ENCODE peak calls at places on chromosomes 3 and 15, in eight cellular contexts. C, E, W, Z, A, M, V and B are unnamed samples.

GRCh38 chr3:159637895-159638542 is 350.6 kb upstream of the IL12A start:
- DNase-seq in C (peak; percentile 32), E (no peak), Z (no peak), W (no peak), V (no peak), M (no peak), A (no peak), B (peak; percentile 58)

GRCh38 chr3:195080125-195080524 is 190.8 kb downstream of the XXYLT1 start:
- DNase-seq in E (no peak), Z (no peak), W (no peak), A (no peak), V (no peak), M (no peak), C (no peak), B (no peak)

GRCh38 chr3:64074091-64074490 is 50.8 kb upstream of the PSMD6 start:
- DNase-seq in A (no peak), C (peak; percentile 38), W (peak; percentile 71), Z (no peak), E (no peak), V (no peak), M (no peak), B (peak; percentile 71)

GRCh38 chr15:52682776-52683175 is 3.6 kb upstream of the ATOSA start:
- DNase-seq in E (no peak), A (no peak), V (no peak), C (no peak), M (no peak), W (no peak), Z (peak; percentile 66), B (no peak)

GRCh38 chr15:70059476-70060213 is 38.1 kb downstream of the TLE3 start:
- DNase-seq in W (no peak), A (peak; percentile 27), E (no peak), M (peak; percentile 12), Z (no peak), V (no peak), C (no peak), B (no peak)

GRCh38 chr15:63517202-63517601 is 12.8 kb downstream of the USP3 start:
- DNase-seq in E (no peak), C (no peak), M (no peak), Z (no peak), A (no peak), V (no peak), W (no peak), B (no peak)

GRCh38 chr3:43689166-43689565 is 1.6 kb upstream of the ABHD5 start:
- DNase-seq in Z (no peak), M (no peak), V (no peak), E (no peak), C (no peak), A (no peak), W (no peak), B (no peak)

GRCh38 chr3:126121632-126122031 is 37.7 kb upstream of the SLC41A3 start:
- DNase-seq in A (no peak), C (no peak), W (no peak), Z (no peak), V (no peak), E (no peak), M (no peak), B (no peak)

GRCh38 chr3:157494581-157495281 is 8.5 kb downstream of the VEPH1 start:
- DNase-seq in V (no peak), Z (no peak), M (no peak), E (no peak), C (no peak), A (no peak), W (peak; percentile 51), B (no peak)

GRCh38 chr3:168088106-168088722 is 7.5 kb downstream of the GOLIM4 start:
- DNase-seq in C (no peak), Z (peak; percentile 76), V (no peak), E (peak; percentile 18), M (no peak), A (no peak), W (no peak), B (peak; percentile 21)

GRCh38 chr15:76147906-76148553 is 88.2 kb downstream of the TMEM266 start:
- DNase-seq in A (peak; percentile 63), M (no peak), W (peak; percentile 38), V (no peak), Z (peak; percentile 65), E (peak; percentile 70), C (peak; percentile 15), B (no peak)

GRCh38 chr15:38671675-38672141 is 107.1 kb upstream of the RASGRP1 start:
- DNase-seq in A (no peak), E (no peak), Z (peak; percentile 92), C (no peak), W (no peak), M (no peak), V (no peak), B (peak; percentile 14)

GRCh38 chr3:110430146-110430545 is 641.5 kb upstream of the NECTIN3 start:
- DNase-seq in E (no peak), M (no peak), Z (no peak), A (no peak), W (peak; percentile 1), C (no peak), V (no peak), B (peak; percentile 65)

GRCh38 chr3:157335677-157336076 is 101.0 kb upstream of the PTX3 start:
- DNase-seq in Z (no peak), M (no peak), A (no peak), V (peak; percentile 51), C (peak; percentile 39), W (peak; percentile 72), E (no peak), B (peak; percentile 52)

GRCh38 chr15:90142216-90143175 is 40.2 kb upstream of the IDH2 start:
- DNase-seq in C (no peak), W (no peak), Z (no peak), E (no peak), A (no peak), V (no peak), M (no peak), B (no peak)

GRCh38 chr3:13277860-13278531 is 142.1 kb downstream of the NUP210 start:
- DNase-seq in W (no peak), E (no peak), Z (no peak), V (no peak), A (no peak), C (no peak), M (no peak), B (no peak)

GRCh38 chr3:126525091-126525852 is 1.3 kb downstream of the CHST13 start:
- DNase-seq in Z (no peak), E (no peak), V (no peak), W (no peak), C (no peak), A (no peak), M (no peak), B (no peak)

GRCh38 chr15:101692799-101693198 is 31.5 kb downstream of the TARS3 start:
- DNase-seq in A (no peak), C (no peak), M (no peak), V (no peak), Z (no peak), E (no peak), W (no peak), B (no peak)

GRCh38 chr3:50568947-50569749 is at the start of gene HEMK1:
- DNase-seq in E (peak; percentile 97), C (peak; percentile 83), A (peak; percentile 96), Z (peak; percentile 97), M (peak; percentile 98), W (peak; percentile 96), V (peak; percentile 79), B (peak; percentile 93)

GRCh38 chr3:50571486-50571885 is 2.2 kb downstream of the HEMK1 start:
- DNase-seq in Z (no peak), M (no peak), V (no peak), C (no peak), W (no peak), A (no peak), E (no peak), B (no peak)

GRCh38 chr3:50572801-50573371 is 3.6 kb downstream of the HEMK1 start:
- DNase-seq in A (no peak), E (no peak), W (no peak), Z (no peak), V (no peak), C (no peak), M (no peak), B (no peak)

GRCh38 chr3:50572158-50572557 is 2.8 kb downstream of the HEMK1 start:
- DNase-seq in Z (peak; percentile 77), W (peak; percentile 84), V (no peak), M (peak; percentile 60), C (peak; percentile 38), A (peak; percentile 57), E (peak; percentile 75), B (peak; percentile 67)

DNA sequence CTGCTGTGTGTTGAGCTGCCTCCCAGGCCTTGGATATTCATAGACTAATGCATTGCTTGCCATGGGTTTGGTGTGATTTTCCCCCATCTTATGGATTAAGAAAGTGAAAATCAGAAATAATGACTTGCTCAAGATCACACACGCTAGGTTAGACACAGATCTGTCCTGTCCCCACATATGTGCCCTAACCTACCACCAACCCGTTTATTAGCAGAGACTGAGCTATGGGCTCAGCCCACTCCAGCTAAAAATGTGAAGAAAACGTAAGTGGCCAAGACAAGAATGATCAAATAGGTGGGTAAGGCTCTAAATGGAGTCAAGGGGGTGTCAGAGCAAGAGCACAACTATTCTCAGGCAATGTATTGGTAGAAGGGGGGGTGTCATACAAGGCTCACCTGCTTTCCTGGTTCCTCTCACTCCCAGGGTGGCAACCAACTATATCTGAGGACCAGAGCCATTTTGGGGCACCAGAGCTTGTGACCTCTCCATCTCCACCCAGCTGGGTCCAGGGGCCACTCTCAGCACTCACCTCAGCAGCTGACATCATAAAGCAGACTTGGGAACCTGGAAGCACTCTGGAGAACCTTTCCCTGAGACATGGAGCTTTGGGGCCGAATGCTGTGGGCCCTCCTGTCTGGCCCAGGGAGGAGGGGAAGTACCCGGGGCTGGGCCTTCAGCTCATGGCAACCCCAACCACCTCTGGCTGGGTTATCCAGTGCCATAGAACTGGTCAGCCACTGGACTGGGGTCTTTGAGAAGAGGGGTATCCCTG is 1.4 kb downstream of the HEMK1 start:
- DNase-seq in W (no peak), V (no peak), Z (no peak), A (no peak), C (no peak), M (no peak), E (no peak), B (no peak)
- H3K4me3 ChIP-seq in W (no peak overlapping the region), V (no peak overlapping the region), Z (peak overlapping the region; percentile 96), A (no peak overlapping the region), C (peak overlapping the region; percentile 99), M (peak overlapping the region; percentile 67), E (peak overlapping the region; percentile 72), B (peak overlapping the region; percentile 97)

GRCh38 chr3:164208846-164209245 is 869.5 kb downstream of the SI start:
- DNase-seq in A (no peak), M (no peak), E (no peak), W (peak; percentile 3), C (no peak), V (no peak), Z (no peak), B (no peak)
- TF ChIP-seq CTCF in A (peak; percentile 3), M (no peak), E (no peak), W (no peak), C (no peak), V (no peak), Z (no peak), B (no peak)

GRCh38 chr3:165755571-165755970 is 81.7 kb downstream of the BCHE start:
- DNase-seq in C (no peak), Z (no peak), W (no peak), V (no peak), M (no peak), A (no peak), E (no peak), B (no peak)
- H3K4me3 ChIP-seq in C (no peak overlapping the region), Z (no peak overlapping the region), W (no peak overlapping the region), V (no peak overlapping the region), M (no peak overlapping the region), A (no peak overlapping the region), E (no peak overlapping the region), B (no peak overlapping the region)

GRCh38 chr15:40106203-40107161 is 2.2 kb downstream of the BMF start:
- DNase-seq in C (no peak), A (peak; percentile 91), V (no peak), M (peak; percentile 85), W (peak; percentile 88), Z (peak; percentile 85), E (peak; percentile 68), B (peak; percentile 50)
- TF ChIP-seq CTCF in C (no peak), A (no peak), V (no peak), M (no peak), W (no peak), Z (peak; percentile 16), E (no peak), B (peak; percentile 1)